ENCODE peak calls at places on chromosomes 7 and 10, in nine cellular contexts. V is NT2/D1, K is GM23248, S is endodermal cell, T is adipocyte, M is fibroblast of lung, Z is colonic mucosa, R is K562, C is H9. B is an unnamed sample.

GRCh38 chr7:37448057-37448636 is 517 bp downstream of the ELMO1 start:
- DNase-seq in C (peak), V (peak), R (no peak), T (peak), S (peak), K (peak), M (no peak), Z (no peak), B (peak)

GRCh38 chr10:18737841-18738240 is 78.6 kb downstream of the ARL5B start:
- DNase-seq in R (no peak), T (no peak), Z (no peak), V (no peak), C (no peak), S (no peak), K (peak), M (peak), B (no peak)

GRCh38 chr7:155773531-155773930 is 38.7 kb downstream of the SHH start:
- DNase-seq in M (no peak), V (no peak), Z (no peak), K (no peak), C (no peak), T (no peak), R (no peak), S (peak), B (no peak)

GRCh38 chr7:29192284-29192683 is 2.3 kb upstream of the CHN2 start:
- DNase-seq in M (no peak), Z (no peak), V (no peak), T (no peak), K (no peak), S (no peak), C (no peak), R (no peak), B (no peak)

GRCh38 chr10:49361178-49361554 is 34.7 kb downstream of the DRGX start:
- DNase-seq in K (no peak), C (no peak), S (no peak), T (no peak), V (no peak), Z (no peak), R (no peak), M (no peak), B (no peak)

GRCh38 chr7:82567356-82567755 is 123.8 kb upstream of the CACNA2D1 start:
- DNase-seq in S (no peak), V (no peak), T (no peak), M (no peak), R (no peak), K (no peak), Z (no peak), C (no peak), B (no peak)

GRCh38 chr7:14233026-14233897 is 243.8 kb upstream of the ETV1 start:
- DNase-seq in V (no peak), R (no peak), K (peak), C (no peak), S (peak), T (no peak), Z (peak), M (peak), B (no peak)

GRCh38 chr7:135855836-135856235 is 107.2 kb upstream of the FAM180A start:
- DNase-seq in R (no peak), S (no peak), C (no peak), M (peak), V (peak), K (peak), T (peak), Z (no peak), B (no peak)

GRCh38 chr7:37853468-37853867 is 5.1 kb downstream of the NME8 start:
- DNase-seq in S (peak), T (peak), C (no peak), K (peak), R (peak), M (no peak), Z (no peak), V (peak), B (no peak)

GRCh38 chr10:8298871-8299570 is 244.5 kb downstream of the GATA3 start:
- DNase-seq in S (no peak), V (no peak), R (no peak), C (no peak), Z (no peak), K (no peak), M (no peak), T (no peak), B (no peak)

GRCh38 chr7:69743436-69743835 is 145.2 kb downstream of the AUTS2 start:
- DNase-seq in K (no peak), V (no peak), R (no peak), Z (no peak), S (no peak), C (no peak), M (no peak), T (no peak), B (no peak)

GRCh38 chr10:77428776-77429395 is 208.7 kb downstream of the KCNMA1 start:
- DNase-seq in R (no peak), Z (peak), K (peak), T (peak), C (peak), M (peak), V (peak), S (peak), B (no peak)

GRCh38 chr7:130943981-130944380 is 210.0 kb upstream of the KLF14 start:
- DNase-seq in Z (no peak), V (no peak), S (no peak), M (peak), R (no peak), K (no peak), T (no peak), C (no peak), B (no peak)

GRCh38 chr10:100637785-100638184 is 102.0 kb downstream of the HIF1AN start:
- DNase-seq in K (peak), V (peak), Z (no peak), S (peak), M (no peak), T (no peak), R (peak), C (peak), B (no peak)

GRCh38 chr7:26397326-26397725 is 105.7 kb downstream of the SNX10 start:
- DNase-seq in C (no peak), M (no peak), S (peak), T (no peak), V (no peak), K (no peak), R (no peak), Z (no peak), B (no peak)

GRCh38 chr7:32020760-32021159 is 49.4 kb downstream of the PDE1C start:
- DNase-seq in M (peak), C (no peak), V (no peak), K (no peak), T (peak), Z (no peak), R (no peak), S (no peak), B (no peak)

GRCh38 chr7:75943864-75944263 is 28.9 kb downstream of the POR start:
- DNase-seq in T (no peak), C (no peak), Z (peak), V (no peak), K (peak), R (peak), S (no peak), M (peak), B (no peak)

GRCh38 chr7:106736508-106737201 is 75.7 kb upstream of the CCDC71L start:
- DNase-seq in K (peak), M (peak), Z (peak), T (peak), V (peak), C (peak), S (peak), R (peak), B (no peak)

GRCh38 chr10:65622608-65623007 is 1303.2 kb upstream of the LRRTM3 start:
- DNase-seq in R (no peak), M (no peak), S (no peak), T (no peak), K (no peak), Z (no peak), V (no peak), C (no peak), B (no peak)

GRCh38 chr7:72007018-72007417 is 405.1 kb downstream of the CALN1 start:
- DNase-seq in V (no peak), S (no peak), R (no peak), K (no peak), T (no peak), M (no peak), C (no peak), Z (no peak), B (no peak)

GRCh38 chr10:23157691-23158369 is 34.3 kb upstream of the PTF1A start:
- DNase-seq in C (peak), K (peak), R (peak), V (peak), T (peak), Z (no peak), M (peak), S (peak), B (no peak)

GRCh38 chr7:16891874-16892620 is 10.3 kb upstream of the AGR3 start:
- DNase-seq in T (no peak), R (no peak), K (no peak), C (no peak), M (no peak), Z (no peak), V (no peak), S (no peak), B (no peak)

GRCh38 chr7:17994079-17994478 is 33.6 kb downstream of the PRPS1L1 start:
- DNase-seq in K (no peak), R (no peak), V (no peak), Z (no peak), T (no peak), S (no peak), C (no peak), M (no peak), B (no peak)

GRCh38 chr7:129872054-129872453 is 80.7 kb downstream of the UBE2H start:
- DNase-seq in Z (no peak), V (no peak), M (no peak), S (no peak), K (no peak), C (no peak), T (no peak), R (no peak), B (no peak)

GRCh38 chr7:98210513-98211220 is 572 bp upstream of the BHLHA15 start:
- DNase-seq in Z (no peak), C (peak), M (no peak), T (peak), K (peak), R (no peak), V (no peak), S (peak), B (peak)

GRCh38 chr7:105723582-105723981 is 142.3 kb upstream of the EFCAB10 start:
- DNase-seq in T (no peak), V (no peak), R (no peak), K (no peak), C (peak), S (peak), M (peak), Z (no peak), B (no peak)

GRCh38 chr7:41232086-41232485 is 470.8 kb downstream of the INHBA start:
- DNase-seq in T (no peak), S (no peak), V (no peak), C (no peak), K (peak), M (peak), Z (no peak), R (no peak), B (no peak)

GRCh38 chr7:1787681-1788235 is 117.7 kb downstream of the ELFN1 start:
- DNase-seq in T (no peak), C (no peak), R (no peak), V (no peak), K (no peak), S (no peak), Z (no peak), M (no peak), B (peak)

GRCh38 chr7:108142180-108142579 is 12.0 kb upstream of the LAMB4 start:
- DNase-seq in V (no peak), Z (no peak), T (no peak), S (no peak), K (no peak), R (no peak), M (no peak), C (no peak), B (no peak)

GRCh38 chr10:74011762-74012161 is 13.8 kb downstream of the VCL start:
- DNase-seq in C (no peak), K (peak), M (peak), S (no peak), Z (no peak), V (no peak), R (no peak), T (peak), B (no peak)

GRCh38 chr7:73738220-73738611 is 386 bp downstream of the ABHD11 start:
- DNase-seq in M (peak), T (peak), C (peak), K (peak), S (peak), R (peak), V (no peak), Z (peak), B (no peak)

GRCh38 chr10:44982114-44982460 is 3.5 kb upstream of the DEPP1 start:
- DNase-seq in R (no peak), S (no peak), K (no peak), T (no peak), M (no peak), Z (no peak), C (no peak), V (no peak), B (peak)
- H3K9ac ChIP-seq in R (no peak), S (no peak), K (peak), T (peak), M (no peak), Z (no peak), C (no peak), V (no peak), B (no peak)

DNA sequence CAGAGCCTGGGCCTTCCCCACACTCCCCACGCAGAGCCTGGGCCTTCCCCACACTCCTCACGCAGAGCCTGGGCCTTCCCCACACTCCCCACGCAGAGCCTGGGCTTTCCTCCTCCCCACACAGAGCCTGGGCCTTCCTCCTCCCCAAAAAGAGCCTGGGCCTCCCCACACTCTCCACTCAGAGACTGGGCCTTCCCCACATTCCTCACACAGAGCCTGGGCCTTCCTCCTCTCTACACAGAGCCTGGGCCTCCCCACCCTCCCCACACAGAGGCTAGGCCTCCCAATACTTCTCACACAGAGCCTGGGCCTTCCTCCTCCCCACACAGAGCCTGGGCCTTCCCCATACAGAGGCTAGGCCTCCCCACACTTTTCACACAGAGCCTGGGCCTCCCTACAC is 11.1 kb downstream of the CFAP46 start:
- DNase-seq in Z (no peak), C (no peak), S (no peak), R (no peak), V (no peak), T (peak), K (no peak), M (peak), B (peak)
- H3K9ac ChIP-seq in Z (no peak), C (no peak), S (no peak), R (no peak), V (no peak), T (no peak), K (peak), M (no peak), B (no peak)

DNA sequence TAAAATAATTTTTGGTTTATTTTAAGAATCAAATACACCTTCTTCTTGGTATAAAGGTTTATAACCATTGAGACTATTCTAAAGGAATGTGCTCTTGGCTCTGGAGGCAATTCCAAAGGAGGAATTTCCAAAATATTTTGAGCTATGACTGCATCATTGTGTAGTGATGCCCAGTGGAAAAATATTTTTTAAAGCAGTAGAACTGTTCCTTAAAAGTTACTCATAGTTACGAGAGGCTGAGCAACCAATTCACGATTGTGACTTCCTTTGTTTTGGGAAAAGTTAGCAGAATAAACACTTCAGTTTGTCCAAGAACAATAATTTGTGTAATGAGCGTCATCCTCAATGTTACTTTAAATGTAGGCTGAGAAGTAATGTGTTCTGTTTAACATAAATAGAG is 233.6 kb downstream of the BAMBI start:
- DNase-seq in S (no peak), C (no peak), Z (no peak), M (peak), V (no peak), K (peak), T (peak), R (no peak), B (no peak)
- H3K9ac ChIP-seq in S (no peak), C (no peak), Z (no peak), M (no peak), V (no peak), K (no peak), T (peak), R (no peak), B (no peak)

GRCh38 chr10:30489291-30489823 is 55.4 kb downstream of the MAP3K8 start:
- DNase-seq in C (no peak), V (no peak), T (no peak), R (no peak), S (no peak), K (no peak), M (no peak), Z (no peak), B (no peak)

GRCh38 chr10:30491832-30492530 is 58.0 kb downstream of the MAP3K8 start:
- DNase-seq in S (no peak), V (no peak), Z (no peak), R (no peak), M (no peak), C (no peak), T (no peak), K (no peak), B (no peak)

GRCh38 chr10:30490289-30491000 is 56.5 kb downstream of the MAP3K8 start:
- DNase-seq in C (no peak), Z (no peak), R (no peak), V (no peak), S (no peak), T (no peak), K (no peak), M (no peak), B (no peak)

GRCh38 chr10:30493609-30494530 is 59.9 kb downstream of the MAP3K8 start:
- DNase-seq in K (peak), S (no peak), V (no peak), T (peak), C (no peak), R (peak), M (peak), Z (peak), B (no peak)

DNA sequence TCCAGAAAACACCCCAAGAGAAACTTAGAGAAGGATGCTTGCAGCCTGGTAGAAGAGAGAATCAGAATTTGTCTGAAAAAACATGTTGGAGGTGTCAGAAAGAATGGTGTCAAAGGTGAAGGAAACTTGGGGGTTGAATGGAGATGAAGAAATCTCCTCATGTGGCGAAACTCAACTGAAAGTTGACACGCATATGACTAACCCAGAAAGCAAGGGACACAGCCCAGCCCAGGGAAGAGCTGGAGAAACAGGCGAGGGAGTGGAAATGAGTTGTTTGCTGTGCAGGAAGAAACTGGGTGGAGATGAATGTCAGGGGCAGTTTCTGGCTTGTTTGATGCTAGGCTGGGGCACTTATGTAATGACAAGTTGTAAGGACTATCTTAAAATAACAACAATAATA is 57.2 kb downstream of the MAP3K8 start:
- DNase-seq in S (no peak), C (no peak), Z (no peak), V (no peak), R (no peak), K (peak), T (peak), M (peak), B (no peak)
- H3K9ac ChIP-seq in S (no peak), C (no peak), Z (no peak), V (no peak), R (no peak), K (no peak), T (peak), M (no peak), B (no peak)

DNA sequence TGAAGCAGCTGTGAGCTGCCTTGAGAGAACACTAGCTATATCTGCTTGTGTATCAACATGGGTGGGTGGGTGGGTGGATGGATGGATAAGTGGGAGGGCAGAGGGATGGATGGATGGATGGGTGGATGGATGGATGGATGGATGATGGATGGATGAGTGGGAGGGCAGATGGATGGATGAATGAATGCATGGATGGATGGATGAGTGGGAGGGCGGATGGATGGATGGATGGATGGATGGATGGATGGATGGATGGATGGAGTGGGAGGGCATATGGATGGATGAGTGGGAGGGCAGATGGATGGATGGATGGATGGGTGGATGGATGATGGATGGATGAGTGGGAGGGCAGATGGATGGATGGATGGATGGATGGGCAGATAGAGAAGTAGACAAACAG is 76.1 kb downstream of the MKI67 start:
- DNase-seq in Z (no peak), V (no peak), S (no peak), M (no peak), K (no peak), R (no peak), T (no peak), C (no peak), B (no peak)
- H3K9ac ChIP-seq in Z (no peak), V (no peak), S (no peak), M (no peak), K (no peak), R (no peak), T (no peak), C (no peak), B (no peak)

GRCh38 chr10:120990831-120991230 is 139.7 kb downstream of the WDR11 start:
- DNase-seq in V (no peak), R (no peak), T (no peak), Z (no peak), M (no peak), K (no peak), C (no peak), S (no peak), B (no peak)
- H3K9ac ChIP-seq in V (no peak), R (no peak), T (no peak), Z (no peak), M (no peak), K (no peak), C (no peak), S (no peak), B (no peak)

GRCh38 chr7:94414481-94414880 is 19.8 kb downstream of the COL1A2 start:
- DNase-seq in M (peak), R (no peak), V (no peak), S (no peak), Z (no peak), C (no peak), T (peak), K (peak), B (no peak)

GRCh38 chr7:94417921-94418320 is 23.2 kb downstream of the COL1A2 start:
- DNase-seq in K (peak), V (no peak), C (no peak), S (no peak), Z (no peak), R (no peak), M (no peak), T (no peak), B (no peak)

GRCh38 chr7:94420321-94420720 is 25.6 kb downstream of the COL1A2 start:
- DNase-seq in R (no peak), T (no peak), S (no peak), K (peak), Z (no peak), C (no peak), M (no peak), V (no peak), B (no peak)

GRCh38 chr7:94418851-94419250 is 24.2 kb downstream of the COL1A2 start:
- DNase-seq in C (no peak), V (no peak), S (no peak), Z (no peak), T (no peak), M (no peak), K (peak), R (no peak), B (no peak)

DNA sequence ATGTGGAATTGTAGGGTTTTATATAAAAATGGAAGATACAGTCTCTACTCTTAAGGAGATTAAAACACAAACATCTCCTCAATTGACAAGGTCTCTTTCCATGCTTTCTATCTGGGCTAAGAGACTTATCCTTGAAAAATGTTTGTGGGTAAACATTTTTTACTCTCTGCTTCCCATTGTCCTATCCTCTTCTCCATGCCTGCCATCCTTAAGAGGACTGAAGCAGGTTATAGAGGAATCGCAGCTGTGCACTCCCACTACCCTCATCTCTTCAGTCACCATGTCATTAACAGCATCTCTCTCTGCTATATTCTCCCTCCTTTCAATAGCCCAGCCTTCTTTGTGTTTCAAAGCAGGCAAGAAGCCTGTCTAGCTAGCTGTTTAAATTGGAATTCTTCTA is 22.6 kb downstream of the COL1A2 start:
- DNase-seq in Z (no peak), K (no peak), R (no peak), C (no peak), S (no peak), V (no peak), M (no peak), T (no peak), B (no peak)
- H3K9ac ChIP-seq in Z (no peak), K (peak), R (no peak), C (no peak), S (no peak), V (no peak), M (no peak), T (peak), B (no peak)

B was measured in kidney.